ENCODE peak calls at places on chromosomes 6 and 20, in six cellular contexts. One of them, this sample, is unnamed.

GRCh38 chr20:47007826-47008655 is 113.4 kb downstream of the EYA2 start:
- DNase-seq in upper lobe of right lung: peak
- DNase-seq in transverse colon: no peak
- DNase-seq in HCT116: no peak
- DNase-seq in tibial artery: no peak
- DNase-seq in neural progenitor cell: no peak
- DNase-seq in this sample: no peak

GRCh38 chr6:101705866-101706265 is 312.4 kb downstream of the GRIK2 start:
- DNase-seq in tibial artery: no peak
- DNase-seq in HCT116: no peak
- DNase-seq in neural progenitor cell: no peak
- DNase-seq in upper lobe of right lung: no peak
- DNase-seq in transverse colon: no peak
- DNase-seq in this sample: no peak

GRCh38 chr6:168624948-168625347 is 184.0 kb downstream of the SMOC2 start:
- DNase-seq in HCT116: no peak
- DNase-seq in neural progenitor cell: no peak
- DNase-seq in tibial artery: no peak
- DNase-seq in upper lobe of right lung: no peak
- DNase-seq in transverse colon: no peak
- DNase-seq in this sample: no peak

GRCh38 chr20:36322131-36322530 is 16.0 kb downstream of the DLGAP4 start:
- DNase-seq in upper lobe of right lung: no peak
- DNase-seq in neural progenitor cell: no peak
- DNase-seq in tibial artery: no peak
- DNase-seq in transverse colon: no peak
- DNase-seq in HCT116: no peak
- DNase-seq in this sample: no peak

GRCh38 chr20:10357974-10358373 is 76.0 kb downstream of the MKKS start:
- DNase-seq in HCT116: no peak
- DNase-seq in upper lobe of right lung: no peak
- DNase-seq in neural progenitor cell: peak
- DNase-seq in tibial artery: no peak
- DNase-seq in transverse colon: no peak
- DNase-seq in this sample: no peak

GRCh38 chr20:45833030-45833882 is at the start of gene SNX21:
- DNase-seq in upper lobe of right lung: peak
- DNase-seq in tibial artery: peak
- DNase-seq in transverse colon: peak
- DNase-seq in HCT116: no peak
- DNase-seq in neural progenitor cell: peak
- DNase-seq in this sample: peak

GRCh38 chr20:10985536-10985935 is 311.7 kb upstream of the JAG1 start:
- DNase-seq in HCT116: no peak
- DNase-seq in neural progenitor cell: no peak
- DNase-seq in transverse colon: no peak
- DNase-seq in tibial artery: no peak
- DNase-seq in upper lobe of right lung: no peak
- DNase-seq in this sample: no peak

GRCh38 chr6:82711992-82712788 is 348.6 kb downstream of the TPBG start:
- DNase-seq in HCT116: no peak
- DNase-seq in upper lobe of right lung: no peak
- DNase-seq in tibial artery: peak
- DNase-seq in transverse colon: no peak
- DNase-seq in neural progenitor cell: no peak
- DNase-seq in this sample: no peak

GRCh38 chr6:57255451-57256181 is 33.5 kb upstream of the RAB23 start:
- DNase-seq in upper lobe of right lung: no peak
- DNase-seq in transverse colon: no peak
- DNase-seq in tibial artery: no peak
- DNase-seq in neural progenitor cell: no peak
- DNase-seq in HCT116: no peak
- DNase-seq in this sample: no peak

GRCh38 chr6:57259064-57259463 is 37.0 kb upstream of the RAB23 start:
- DNase-seq in upper lobe of right lung: no peak
- DNase-seq in tibial artery: no peak
- DNase-seq in transverse colon: no peak
- DNase-seq in HCT116: no peak
- DNase-seq in neural progenitor cell: no peak
- DNase-seq in this sample: no peak

GRCh38 chr6:57256541-57256940 is 34.4 kb upstream of the RAB23 start:
- DNase-seq in upper lobe of right lung: no peak
- DNase-seq in HCT116: no peak
- DNase-seq in tibial artery: no peak
- DNase-seq in transverse colon: no peak
- DNase-seq in neural progenitor cell: no peak
- DNase-seq in this sample: no peak

GRCh38 chr6:57254055-57254717 is 32.1 kb upstream of the RAB23 start:
- DNase-seq in upper lobe of right lung: no peak
- DNase-seq in tibial artery: no peak
- DNase-seq in HCT116: no peak
- DNase-seq in neural progenitor cell: peak
- DNase-seq in transverse colon: no peak
- DNase-seq in this sample: no peak

GRCh38 chr6:57257911-57258541 is 35.9 kb upstream of the RAB23 start:
- DNase-seq in upper lobe of right lung: no peak
- DNase-seq in HCT116: no peak
- DNase-seq in neural progenitor cell: no peak
- DNase-seq in transverse colon: no peak
- DNase-seq in tibial artery: no peak
- DNase-seq in this sample: no peak
- H3K27ac ChIP-seq in upper lobe of right lung: peak
- H3K27ac ChIP-seq in HCT116: no peak
- H3K27ac ChIP-seq in neural progenitor cell: no peak
- H3K27ac ChIP-seq in transverse colon: peak
- H3K27ac ChIP-seq in tibial artery: peak
- H3K27ac ChIP-seq in this sample: no peak

DNA sequence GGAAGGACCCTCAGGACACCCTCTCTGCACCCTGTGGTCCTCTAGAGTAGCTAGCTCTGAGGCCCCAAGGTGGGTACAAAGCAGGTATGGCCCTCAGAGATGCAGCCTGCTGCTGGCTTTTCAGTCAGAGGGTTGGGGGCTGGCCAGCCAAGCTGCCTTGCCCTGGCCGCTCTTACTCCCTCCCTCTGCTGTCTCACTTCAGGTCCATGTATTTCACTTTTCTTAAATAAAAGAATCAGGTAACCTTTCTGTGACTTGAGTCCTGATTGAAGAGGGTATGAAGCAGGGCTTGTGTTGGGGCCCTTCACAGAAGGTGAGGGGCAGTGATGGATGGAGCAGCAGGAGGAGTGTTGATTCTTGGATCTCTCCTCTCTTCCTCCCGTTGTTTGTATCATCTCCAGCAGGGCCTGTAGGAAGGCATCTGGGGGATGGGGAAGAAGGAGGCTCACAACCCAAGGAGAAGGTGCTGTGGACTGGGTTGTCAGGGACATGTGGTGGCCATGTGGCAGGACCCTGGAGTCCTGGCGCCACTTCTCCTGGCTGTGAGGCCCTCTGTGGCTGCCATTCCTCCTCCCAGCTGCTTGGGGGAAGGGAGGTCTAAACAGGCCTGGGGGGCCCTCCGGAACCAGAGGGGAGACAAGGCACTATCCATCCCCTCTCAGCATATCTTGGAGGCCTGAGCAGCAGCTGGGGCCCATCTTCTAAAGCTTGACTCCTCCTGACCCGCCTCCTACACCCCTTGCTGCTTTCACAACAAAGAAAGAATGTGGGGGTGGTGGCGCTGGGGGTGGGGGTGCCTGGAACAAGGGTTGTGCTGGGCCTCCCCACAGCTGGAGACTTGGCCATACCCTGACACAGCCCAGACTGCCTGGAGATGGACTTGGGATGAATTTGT is 1.0 kb upstream of the PTK7 start:
- DNase-seq in transverse colon: no peak
- DNase-seq in neural progenitor cell: no peak
- DNase-seq in HCT116: no peak
- DNase-seq in upper lobe of right lung: no peak
- DNase-seq in tibial artery: no peak
- DNase-seq in this sample: no peak
- H3K4me3 ChIP-seq in transverse colon: no peak
- H3K4me3 ChIP-seq in neural progenitor cell: peak
- H3K4me3 ChIP-seq in HCT116: no peak
- H3K4me3 ChIP-seq in upper lobe of right lung: no peak
- H3K4me3 ChIP-seq in tibial artery: no peak
- H3K4me3 ChIP-seq in this sample: no peak

GRCh38 chr6:118569498-118569897 is 21.4 kb downstream of the PLN start:
- DNase-seq in transverse colon: no peak
- DNase-seq in HCT116: no peak
- DNase-seq in tibial artery: no peak
- DNase-seq in neural progenitor cell: no peak
- DNase-seq in upper lobe of right lung: no peak
- DNase-seq in this sample: no peak

GRCh38 chr6:118567974-118568373 is 19.9 kb downstream of the PLN start:
- DNase-seq in transverse colon: no peak
- DNase-seq in HCT116: no peak
- DNase-seq in neural progenitor cell: no peak
- DNase-seq in upper lobe of right lung: no peak
- DNase-seq in tibial artery: no peak
- DNase-seq in this sample: no peak

GRCh38 chr6:118562959-118563358 is 14.9 kb downstream of the PLN start:
- DNase-seq in upper lobe of right lung: no peak
- DNase-seq in tibial artery: no peak
- DNase-seq in neural progenitor cell: no peak
- DNase-seq in transverse colon: no peak
- DNase-seq in HCT116: no peak
- DNase-seq in this sample: no peak

GRCh38 chr6:118562248-118562647 is 14.2 kb downstream of the PLN start:
- DNase-seq in tibial artery: no peak
- DNase-seq in HCT116: no peak
- DNase-seq in neural progenitor cell: no peak
- DNase-seq in transverse colon: no peak
- DNase-seq in upper lobe of right lung: no peak
- DNase-seq in this sample: no peak

GRCh38 chr6:118565317-118565960 is 17.3 kb downstream of the PLN start:
- DNase-seq in HCT116: peak
- DNase-seq in neural progenitor cell: no peak
- DNase-seq in upper lobe of right lung: no peak
- DNase-seq in tibial artery: no peak
- DNase-seq in transverse colon: no peak
- DNase-seq in this sample: no peak
- TF ChIP-seq CTCF in HCT116: peak
- TF ChIP-seq CTCF in neural progenitor cell: peak
- TF ChIP-seq CTCF in upper lobe of right lung: peak
- TF ChIP-seq CTCF in tibial artery: no peak
- TF ChIP-seq CTCF in transverse colon: peak
- TF ChIP-seq CTCF in this sample: peak

GRCh38 chr20:38066969-38067716 is 33.6 kb downstream of the RPRD1B start:
- DNase-seq in HCT116: no peak
- DNase-seq in neural progenitor cell: no peak
- DNase-seq in upper lobe of right lung: no peak
- DNase-seq in transverse colon: no peak
- DNase-seq in tibial artery: no peak
- DNase-seq in this sample: no peak

GRCh38 chr20:38065764-38066375 is 32.3 kb downstream of the RPRD1B start:
- DNase-seq in neural progenitor cell: no peak
- DNase-seq in tibial artery: peak
- DNase-seq in transverse colon: no peak
- DNase-seq in HCT116: no peak
- DNase-seq in upper lobe of right lung: no peak
- DNase-seq in this sample: peak

GRCh38 chr20:38063911-38064310 is 30.4 kb downstream of the RPRD1B start:
- DNase-seq in neural progenitor cell: no peak
- DNase-seq in tibial artery: no peak
- DNase-seq in transverse colon: no peak
- DNase-seq in upper lobe of right lung: no peak
- DNase-seq in HCT116: no peak
- DNase-seq in this sample: no peak

GRCh38 chr20:38072885-38073284 is 39.3 kb downstream of the RPRD1B start:
- DNase-seq in HCT116: no peak
- DNase-seq in transverse colon: no peak
- DNase-seq in tibial artery: no peak
- DNase-seq in upper lobe of right lung: no peak
- DNase-seq in neural progenitor cell: no peak
- DNase-seq in this sample: no peak

GRCh38 chr20:38067717-38068365 is 34.3 kb downstream of the RPRD1B start:
- DNase-seq in upper lobe of right lung: no peak
- DNase-seq in tibial artery: no peak
- DNase-seq in transverse colon: no peak
- DNase-seq in neural progenitor cell: no peak
- DNase-seq in HCT116: no peak
- DNase-seq in this sample: no peak
- H3K27ac ChIP-seq in upper lobe of right lung: no peak
- H3K27ac ChIP-seq in tibial artery: peak
- H3K27ac ChIP-seq in transverse colon: no peak
- H3K27ac ChIP-seq in neural progenitor cell: no peak
- H3K27ac ChIP-seq in HCT116: no peak
- H3K27ac ChIP-seq in this sample: no peak

GRCh38 chr20:63216041-63216848 is at the start of gene YTHDF1:
- DNase-seq in upper lobe of right lung: peak
- DNase-seq in tibial artery: peak
- DNase-seq in neural progenitor cell: peak
- DNase-seq in HCT116: peak
- DNase-seq in transverse colon: peak
- DNase-seq in this sample: peak

GRCh38 chr20:63215101-63216040 is 560 bp downstream of the YTHDF1 start:
- DNase-seq in tibial artery: no peak
- DNase-seq in transverse colon: peak
- DNase-seq in HCT116: no peak
- DNase-seq in upper lobe of right lung: no peak
- DNase-seq in neural progenitor cell: peak
- DNase-seq in this sample: no peak

GRCh38 chr20:63212393-63212730 is 3.6 kb downstream of the YTHDF1 start:
- DNase-seq in tibial artery: no peak
- DNase-seq in upper lobe of right lung: no peak
- DNase-seq in neural progenitor cell: no peak
- DNase-seq in transverse colon: no peak
- DNase-seq in HCT116: no peak
- DNase-seq in this sample: no peak

GRCh38 chr20:63212792-63213191 is 3.1 kb downstream of the YTHDF1 start:
- DNase-seq in tibial artery: no peak
- DNase-seq in upper lobe of right lung: no peak
- DNase-seq in HCT116: no peak
- DNase-seq in neural progenitor cell: no peak
- DNase-seq in transverse colon: no peak
- DNase-seq in this sample: no peak

DNA sequence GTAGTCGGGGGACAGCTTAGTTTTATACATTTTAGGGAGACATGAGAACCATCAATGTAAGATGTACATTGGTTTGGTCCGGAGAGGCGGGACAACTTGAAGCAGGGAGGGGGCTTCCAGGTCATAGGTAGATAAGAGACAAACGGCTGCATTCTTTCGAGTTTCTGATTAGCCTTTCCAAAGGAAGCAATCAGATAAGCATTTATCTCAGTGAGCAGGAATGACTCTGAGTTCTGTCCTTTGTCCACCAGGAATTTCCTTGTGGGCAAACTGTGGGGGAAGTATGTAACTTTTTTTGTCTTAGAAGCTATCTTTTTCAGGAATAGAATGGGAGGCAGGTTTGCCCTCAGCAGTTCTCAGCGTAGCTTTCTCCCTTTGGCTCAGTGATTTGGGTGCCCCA is 1.4 kb downstream of the YTHDF1 start:
- DNase-seq in upper lobe of right lung: no peak
- DNase-seq in neural progenitor cell: no peak
- DNase-seq in transverse colon: no peak
- DNase-seq in HCT116: no peak
- DNase-seq in tibial artery: no peak
- DNase-seq in this sample: no peak
- H3K4me3 ChIP-seq in upper lobe of right lung: peak
- H3K4me3 ChIP-seq in neural progenitor cell: no peak
- H3K4me3 ChIP-seq in transverse colon: no peak
- H3K4me3 ChIP-seq in HCT116: peak
- H3K4me3 ChIP-seq in tibial artery: peak
- H3K4me3 ChIP-seq in this sample: no peak

This sample was measured in dorsolateral prefrontal cortex.